ENCODE peak calls at places on chromosomes 12 and 14, in five cellular contexts. Y is H1, F is neuronal stem cell, S is H9, W is mesenchymal stem cell. V is an unnamed sample.
A peak's percentile ranks its signal among the peaks of the same experiment; 100 is the strongest.

GRCh38 chr14:69987416-69988144 is 108.4 kb downstream of the SMOC1 start:
- DNase-seq in Y (peak; percentile 33), W (no peak), F (peak; percentile 87), S (peak; percentile 72), V (no peak)

GRCh38 chr12:93174473-93174872 is 203.3 kb upstream of the NUDT4 start:
- DNase-seq in S (no peak), F (no peak), W (no peak), Y (no peak), V (no peak)

GRCh38 chr12:30725739-30726138 is 29.0 kb downstream of the CAPRIN2 start:
- DNase-seq in F (no peak), Y (no peak), S (no peak), W (peak; percentile 73), V (peak; percentile 84)

GRCh38 chr14:75022655-75023054 is 19.9 kb downstream of the EIF2B2 start:
- DNase-seq in S (peak; percentile 40), W (peak; percentile 32), F (no peak), Y (no peak), V (no peak)

GRCh38 chr12:18683603-18684002 is 54.2 kb downstream of the PLCZ1 start:
- DNase-seq in S (no peak), F (no peak), W (peak; percentile 66), Y (no peak), V (peak; percentile 49)

GRCh38 chr12:132465269-132466190 is 24.4 kb upstream of the FBRSL1 start:
- DNase-seq in S (no peak), W (no peak), Y (no peak), F (no peak), V (no peak)

GRCh38 chr12:63845726-63846125 is 1.2 kb downstream of the SRGAP1 start:
- DNase-seq in Y (no peak), F (no peak), S (no peak), W (peak; percentile 54), V (peak; percentile 54)

GRCh38 chr12:41510470-41510869 is 322.4 kb downstream of the PDZRN4 start:
- DNase-seq in W (no peak), Y (no peak), F (no peak), S (no peak), V (no peak)

GRCh38 chr14:34465069-34465859 is 3.2 kb upstream of the SPTSSA start:
- DNase-seq in Y (no peak), W (peak; percentile 43), F (no peak), S (no peak), V (peak; percentile 33)

GRCh38 chr14:104350463-104351185 is 212.2 kb downstream of the KIF26A start:
- DNase-seq in F (no peak), W (no peak), Y (no peak), S (no peak), V (no peak)
- H3K9me3 ChIP-seq in F (no peaks in the 10 kb centered on the region), W (no peaks in the 10 kb centered on the region), Y (peaks cover 4% of the 10 kb centered on the region), S (no peaks in the 10 kb centered on the region), V (peaks cover 32% of the 10 kb centered on the region)

DNA sequence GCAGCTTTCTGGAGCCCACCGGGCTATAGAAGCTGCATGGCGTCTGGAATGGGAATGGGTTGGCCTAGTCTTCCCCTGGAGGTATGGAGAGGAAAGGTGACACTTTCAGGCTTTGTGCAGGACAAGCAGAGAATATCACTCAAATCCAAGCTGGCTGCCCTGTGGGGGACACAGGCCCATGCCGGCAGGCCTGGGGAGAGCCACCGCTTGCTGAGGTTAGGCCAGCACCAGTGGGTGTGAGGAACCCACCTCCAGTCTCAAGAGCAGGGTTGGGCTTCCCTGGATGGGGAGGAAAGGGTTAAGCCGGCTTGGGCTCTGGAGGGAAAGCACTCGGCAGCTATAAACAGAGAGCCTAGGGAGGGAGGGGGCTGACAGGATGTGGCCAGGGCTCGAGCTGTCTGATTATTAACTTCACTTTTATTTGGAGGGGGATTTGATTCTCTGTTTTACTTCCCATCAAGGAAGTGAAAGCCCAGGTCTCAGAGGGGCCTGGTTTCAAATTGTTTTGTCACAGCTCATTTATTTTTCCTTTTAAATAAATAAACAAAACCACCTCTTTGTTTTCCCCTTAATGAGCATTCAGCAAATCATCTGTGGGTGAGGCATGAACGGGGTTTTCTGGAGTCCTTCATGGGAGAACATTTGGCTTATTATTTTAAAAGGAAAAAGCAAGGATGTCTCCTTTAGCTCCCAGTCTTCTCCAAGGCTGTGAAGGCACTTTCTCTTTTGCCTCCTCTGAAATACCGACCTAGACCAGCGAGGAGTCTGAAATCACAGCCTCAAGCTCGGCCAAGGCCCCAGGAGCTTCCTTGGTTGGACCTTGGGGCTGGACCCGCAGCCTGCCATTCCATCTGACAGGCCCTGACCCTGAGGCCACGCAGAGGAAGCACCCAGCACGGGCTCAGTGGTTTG is 21.8 kb upstream of the ZFP36L1 start:
- DNase-seq in F (no peak), S (peak; percentile 78), Y (no peak), W (peak; percentile 82), V (peak; percentile 68)
- H2BK15ac ChIP-seq in F (peak overlapping the region; percentile 13), S (no peak overlapping the region), Y (peak overlapping the region; percentile 48), W (peak overlapping the region; percentile 52), V (peak overlapping the region; percentile 90)

GRCh38 chr12:13576935-13577334 is 380.4 kb downstream of the EMP1 start:
- DNase-seq in F (no peak), W (no peak), Y (no peak), S (no peak), V (no peak)
- H3K27ac ChIP-seq in F (no peak overlapping the region), W (no peak overlapping the region), Y (no peak overlapping the region), S (no peak overlapping the region), V (no peak overlapping the region)

DNA sequence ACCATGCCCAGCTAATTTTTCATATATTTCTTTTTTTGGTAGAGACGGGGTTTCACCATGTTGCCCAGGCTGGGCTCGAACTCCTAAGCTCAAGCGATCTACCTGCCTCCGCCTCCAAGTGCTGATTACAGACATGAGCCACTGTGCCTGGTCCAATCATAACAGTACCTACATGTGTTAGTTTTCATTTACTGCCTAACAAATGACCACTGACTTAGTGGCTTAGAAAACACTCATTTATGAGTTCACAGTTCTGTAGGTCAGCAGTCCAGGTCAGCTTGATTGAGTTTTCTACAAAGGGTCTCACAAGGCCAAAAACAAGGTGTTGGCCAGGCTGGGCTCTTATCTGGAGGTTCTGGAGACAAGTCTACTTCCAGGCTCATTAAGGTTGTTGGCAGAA is 60.6 kb downstream of the RNFT2 start:
- DNase-seq in F (no peak), S (no peak), W (no peak), Y (no peak), V (no peak)
- H3K9me3 ChIP-seq in F (peaks cover 27% of the 10 kb centered on the region), S (no peaks in the 10 kb centered on the region), W (no peaks in the 10 kb centered on the region), Y (peaks cover 3% of the 10 kb centered on the region), V (no peaks in the 10 kb centered on the region)